ENCODE peak calls at places on chromosomes 5 and 9, in ten cellular contexts. M, J, I, U, A, T, L, W, H and Y are unnamed samples.

GRCh38 chr5:173291722-173292658 is 36.2 kb downstream of the STC2 start:
- DNase-seq in J (no peak), T (no peak), I (peak), H (no peak), M (no peak), W (no peak), A (no peak), U (peak), L (no peak), Y (peak)

GRCh38 chr9:105608685-105609598 is 51.0 kb downstream of the FKTN start:
- DNase-seq in W (no peak), A (no peak), L (no peak), U (peak), T (no peak), H (no peak), J (no peak), M (no peak), I (peak), Y (peak)

GRCh38 chr5:142181547-142182191 is 73.1 kb downstream of the NDFIP1 start:
- DNase-seq in A (no peak), M (no peak), W (no peak), T (no peak), L (no peak), H (no peak), I (no peak), J (no peak), U (no peak), Y (no peak)

GRCh38 chr9:91425270-91425669 is 1.6 kb upstream of the NFIL3 start:
- DNase-seq in L (no peak), A (no peak), W (no peak), I (no peak), T (no peak), J (no peak), H (no peak), U (peak), M (peak), Y (no peak)

GRCh38 chr5:35313296-35313695 is 83.0 kb upstream of the PRLR start:
- DNase-seq in U (peak), I (peak), H (no peak), M (no peak), L (no peak), W (no peak), A (no peak), J (no peak), T (no peak), Y (no peak)

GRCh38 chr5:109692011-109692410 is 2.3 kb downstream of the MAN2A1 start:
- DNase-seq in J (no peak), A (no peak), H (no peak), W (no peak), L (no peak), U (peak), M (peak), T (no peak), I (peak), Y (no peak)

GRCh38 chr5:148641735-148642134 is 12.6 kb downstream of the HTR4 start:
- DNase-seq in U (no peak), I (no peak), J (no peak), T (no peak), H (no peak), L (no peak), A (no peak), M (no peak), W (no peak), Y (no peak)

GRCh38 chr5:160462167-160462566 is 40.5 kb downstream of the PTTG1 start:
- DNase-seq in J (no peak), I (no peak), L (no peak), M (no peak), A (no peak), T (no peak), U (no peak), H (no peak), W (no peak), Y (no peak)

GRCh38 chr5:133894143-133894542 is 74.3 kb downstream of the C5orf15 start:
- DNase-seq in A (no peak), J (no peak), M (no peak), T (no peak), W (no peak), L (no peak), H (no peak), I (no peak), U (no peak), Y (no peak)

GRCh38 chr5:172530835-172531703 is 76.7 kb upstream of the SH3PXD2B start:
- DNase-seq in J (no peak), M (no peak), H (no peak), I (no peak), L (no peak), T (no peak), A (no peak), W (peak), U (no peak), Y (peak)

GRCh38 chr9:134600836-134601638 is 40.6 kb upstream of the COL5A1 start:
- DNase-seq in J (no peak), W (no peak), I (no peak), L (no peak), T (no peak), H (no peak), A (no peak), M (no peak), U (no peak), Y (no peak)

GRCh38 chr9:272251-273213 is 57.9 kb downstream of the DOCK8 start:
- DNase-seq in M (peak), W (no peak), T (peak), U (no peak), I (no peak), J (peak), L (no peak), H (no peak), A (no peak), Y (peak)

GRCh38 chr9:110472111-110472510 is 107.4 kb downstream of the SVEP1 start:
- DNase-seq in A (no peak), J (no peak), W (no peak), T (no peak), I (no peak), H (no peak), M (no peak), L (no peak), U (no peak), Y (no peak)

GRCh38 chr9:98962861-98963260 is 19.2 kb downstream of the COL15A1 start:
- DNase-seq in M (no peak), I (peak), L (no peak), A (no peak), J (no peak), T (no peak), W (no peak), H (no peak), U (no peak), Y (no peak)

GRCh38 chr5:154467655-154468354 is 10.2 kb downstream of the HAND1 start:
- DNase-seq in H (peak), A (peak), M (peak), U (peak), I (peak), J (peak), T (peak), W (peak), L (peak), Y (peak)

GRCh38 chr9:38066907-38067610 is 2.0 kb downstream of the SHB start:
- DNase-seq in T (peak), H (peak), I (peak), W (peak), U (no peak), A (no peak), J (peak), L (no peak), M (peak), Y (no peak)

GRCh38 chr9:121990600-121991304 is 102.4 kb downstream of the TTLL11 start:
- DNase-seq in W (no peak), L (no peak), H (no peak), I (no peak), T (no peak), J (no peak), U (no peak), A (no peak), M (no peak), Y (no peak)

GRCh38 chr9:135757356-135757755 is 55.4 kb downstream of the KCNT1 start:
- DNase-seq in L (no peak), T (no peak), J (no peak), A (no peak), H (no peak), I (no peak), U (no peak), M (no peak), W (no peak), Y (no peak)

GRCh38 chr5:16675747-16676255 is 59.0 kb upstream of the RETREG1 start:
- DNase-seq in U (no peak), J (no peak), A (no peak), T (no peak), I (no peak), W (no peak), H (no peak), L (no peak), M (no peak), Y (no peak)

GRCh38 chr5:116492776-116493175 is 81.8 kb downstream of the SEMA6A start:
- DNase-seq in J (no peak), A (no peak), T (no peak), L (no peak), M (no peak), W (no peak), H (no peak), I (no peak), U (no peak), Y (no peak)

GRCh38 chr9:36426945-36427344 is 26.9 kb upstream of the RNF38 start:
- DNase-seq in U (no peak), I (peak), J (no peak), L (no peak), H (no peak), T (no peak), A (no peak), M (no peak), W (no peak), Y (no peak)

GRCh38 chr5:149754481-149754880 is 24.4 kb downstream of the PPARGC1B start:
- DNase-seq in W (no peak), J (no peak), U (no peak), H (no peak), M (no peak), T (no peak), A (no peak), I (no peak), L (no peak), Y (no peak)

GRCh38 chr5:6737043-6737941 is 24.1 kb downstream of the TENT4A start:
- DNase-seq in A (no peak), L (no peak), M (no peak), I (no peak), H (no peak), U (no peak), W (peak), T (no peak), J (no peak), Y (peak)

GRCh38 chr5:136006767-136007251 is 22.0 kb upstream of the TGFBI start:
- DNase-seq in W (no peak), J (no peak), M (no peak), U (peak), H (no peak), T (no peak), A (no peak), I (peak), L (no peak), Y (no peak)

GRCh38 chr9:79902937-79903600 is 331.3 kb downstream of the TLE4 start:
- DNase-seq in J (no peak), I (no peak), H (no peak), U (no peak), W (no peak), M (no peak), T (no peak), L (no peak), A (no peak), Y (no peak)

GRCh38 chr9:74304598-74304997 is 192.5 kb upstream of the RORB start:
- DNase-seq in H (no peak), M (no peak), A (no peak), J (no peak), I (no peak), W (no peak), U (no peak), L (no peak), T (no peak), Y (no peak)

GRCh38 chr5:67032921-67033664 is 163.5 kb downstream of the CD180 start:
- DNase-seq in U (peak), T (no peak), J (no peak), A (no peak), I (peak), H (no peak), M (no peak), L (no peak), W (no peak), Y (no peak)

GRCh38 chr5:139975306-139975705 is 67.8 kb downstream of the NRG2 start:
- DNase-seq in U (no peak), I (no peak), A (no peak), M (no peak), W (no peak), T (no peak), L (no peak), J (no peak), H (no peak), Y (no peak)

GRCh38 chr9:136050706-136051567 is 44.2 kb downstream of the NACC2 start:
- DNase-seq in H (no peak), W (peak), J (no peak), U (no peak), L (peak), I (no peak), A (no peak), M (no peak), T (no peak), Y (peak)

GRCh38 chr9:131483319-131484050 is 19.2 kb upstream of the POMT1 start:
- DNase-seq in T (no peak), A (no peak), M (no peak), H (no peak), J (no peak), I (no peak), W (no peak), U (no peak), L (no peak), Y (no peak)

DNA sequence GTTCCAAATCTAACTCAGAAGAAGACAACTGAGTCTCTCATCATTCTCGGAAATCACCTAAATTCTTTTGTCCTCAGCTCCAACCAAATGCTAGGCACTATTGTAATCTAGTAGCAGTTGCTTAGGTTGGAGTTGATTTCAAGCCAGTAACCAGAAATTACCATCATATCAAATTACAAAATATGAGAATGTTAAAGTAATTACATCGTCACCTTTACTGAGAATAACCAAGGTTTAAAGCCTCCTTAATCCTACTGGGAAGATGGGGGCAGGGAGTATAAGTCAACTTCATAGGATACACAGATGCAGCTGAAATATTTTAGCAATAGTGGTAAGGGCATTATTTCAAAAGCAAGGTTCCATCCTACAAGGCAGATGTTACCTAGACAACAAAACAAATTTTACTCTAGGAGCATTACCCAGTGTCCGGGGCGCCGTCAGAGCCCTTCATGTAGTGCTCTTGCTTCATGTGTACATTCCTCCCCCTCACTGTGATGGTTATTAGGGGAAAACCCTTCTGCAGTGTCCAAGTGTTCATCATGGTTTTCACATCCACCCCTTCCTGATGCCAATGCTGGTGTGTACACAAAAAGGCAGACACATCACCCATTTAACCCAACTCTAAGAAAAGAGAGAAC is 19.5 kb downstream of the ERAP1 start:
- DNase-seq in I (peak), A (no peak), T (no peak), U (peak), J (no peak), L (no peak), M (peak), H (no peak), W (no peak), Y (no peak)
- TF ChIP-seq CTCF in I (no peak), A (no peak), T (no peak), U (no peak), J (no peak), L (no peak), M (no peak), H (no peak), W (no peak), Y (no peak)

DNA sequence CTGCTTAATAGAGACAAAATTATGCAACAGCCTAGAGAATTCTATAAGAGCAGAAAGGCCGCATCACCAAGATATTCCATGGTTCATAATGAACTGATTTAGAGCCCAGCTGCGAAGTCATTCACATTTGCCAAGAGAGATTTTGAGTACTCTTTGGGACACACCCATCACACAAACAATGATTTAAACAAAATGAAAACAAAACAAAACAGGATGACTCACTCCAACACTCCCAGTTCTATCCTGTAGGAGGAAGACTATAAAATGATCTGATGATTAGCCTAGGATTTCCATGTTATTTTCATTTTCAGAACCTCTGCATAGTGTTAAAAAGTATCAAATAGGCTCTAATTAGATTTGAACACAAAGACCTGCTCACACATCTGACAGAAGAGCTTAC is 145.8 kb upstream of the GNA14 start:
- DNase-seq in U (peak), L (no peak), J (no peak), H (no peak), M (no peak), A (no peak), T (no peak), W (no peak), I (peak), Y (no peak)
- TF ChIP-seq CTCF in U (peak), L (peak), J (no peak), H (peak), M (no peak), A (no peak), T (no peak), W (peak), I (peak), Y (no peak)

GRCh38 chr5:127741412-127741811 is 38.2 kb downstream of the CCDC192 start:
- DNase-seq in H (no peak), L (no peak), W (no peak), J (no peak), A (no peak), U (no peak), T (no peak), M (no peak), I (no peak), Y (no peak)

GRCh38 chr5:127746756-127747155 is 43.6 kb downstream of the CCDC192 start:
- DNase-seq in L (no peak), T (no peak), U (peak), J (no peak), W (no peak), A (no peak), M (no peak), I (peak), H (no peak), Y (no peak)
- TF ChIP-seq CTCF in L (peak), T (peak), U (peak), J (no peak), W (peak), A (peak), M (peak), I (peak), H (peak), Y (peak)

GRCh38 chr5:77774981-77775772 is 962 bp downstream of the TBCA start:
- DNase-seq in W (no peak), H (no peak), U (peak), M (peak), L (no peak), T (no peak), I (no peak), A (no peak), J (no peak), Y (no peak)

GRCh38 chr5:77777281-77777892 is 1.2 kb upstream of the TBCA start:
- DNase-seq in T (no peak), I (no peak), U (peak), W (no peak), J (no peak), A (no peak), M (peak), H (no peak), L (no peak), Y (no peak)

GRCh38 chr5:77777911-77778310 is 1.8 kb upstream of the TBCA start:
- DNase-seq in U (no peak), W (no peak), A (no peak), I (no peak), L (no peak), T (no peak), H (no peak), J (no peak), M (peak), Y (no peak)

GRCh38 chr5:77776606-77777206 is 567 bp upstream of the TBCA start:
- DNase-seq in I (no peak), J (no peak), L (no peak), A (no peak), M (no peak), U (no peak), T (no peak), W (no peak), H (no peak), Y (no peak)

GRCh38 chr5:77775773-77776605 is at the start of gene TBCA:
- DNase-seq in T (peak), U (peak), A (peak), M (peak), H (peak), L (peak), I (peak), J (peak), W (peak), Y (peak)
- TF ChIP-seq CTCF in T (no peak), U (no peak), A (peak), M (no peak), H (no peak), L (peak), I (no peak), J (no peak), W (peak), Y (no peak)

GRCh38 chr5:33992864-33993263 is 8.4 kb upstream of the SLC45A2 start:
- DNase-seq in L (no peak), T (no peak), J (no peak), U (no peak), H (no peak), A (no peak), M (no peak), W (no peak), I (no peak), Y (no peak)

GRCh38 chr5:33997331-33997983 is 10.4 kb downstream of the AMACR start:
- DNase-seq in L (no peak), J (no peak), I (peak), H (peak), A (no peak), T (peak), M (peak), U (peak), W (peak), Y (peak)

GRCh38 chr5:33999986-34000385 is 7.9 kb downstream of the AMACR start:
- DNase-seq in W (no peak), L (no peak), U (no peak), T (no peak), M (no peak), H (no peak), J (no peak), A (no peak), I (no peak), Y (no peak)

DNA sequence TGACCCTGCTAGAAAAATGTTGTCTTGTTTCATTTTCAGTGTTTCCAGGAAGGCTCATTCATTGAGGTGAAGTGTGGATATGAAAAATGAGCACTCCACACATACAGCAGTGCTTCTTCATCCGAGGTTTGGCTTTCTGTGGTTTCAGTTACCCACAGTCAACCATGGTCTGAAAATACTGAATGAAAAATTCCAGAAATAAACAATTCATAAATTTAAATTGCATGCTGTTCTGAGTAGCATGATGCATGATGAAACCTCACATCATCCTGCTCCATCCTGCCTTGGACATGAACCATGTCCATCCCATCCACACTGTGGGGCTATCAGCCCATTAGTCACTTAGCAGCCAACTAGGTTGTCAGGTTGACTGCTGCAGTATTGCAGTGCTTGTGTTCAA is 10.4 kb upstream of the SLC45A2 start:
- DNase-seq in L (no peak), J (no peak), M (peak), I (peak), T (no peak), W (no peak), A (no peak), U (peak), H (no peak), Y (no peak)
- TF ChIP-seq CTCF in L (no peak), J (no peak), M (no peak), I (no peak), T (no peak), W (no peak), A (no peak), U (peak), H (no peak), Y (no peak)

GRCh38 chr5:169195601-169196000 is 105.3 kb downstream of the SLIT3 start:
- DNase-seq in H (no peak), W (no peak), L (no peak), J (no peak), M (no peak), U (peak), T (no peak), I (peak), A (no peak), Y (no peak)

GRCh38 chr5:169201597-169201996 is 99.3 kb downstream of the SLIT3 start:
- DNase-seq in H (no peak), M (no peak), A (no peak), J (no peak), I (no peak), L (no peak), W (no peak), U (peak), T (no peak), Y (no peak)

GRCh38 chr5:169200086-169200778 is 100.7 kb downstream of the SLIT3 start:
- DNase-seq in L (no peak), W (no peak), H (no peak), T (no peak), U (no peak), M (no peak), I (no peak), A (no peak), J (no peak), Y (no peak)

GRCh38 chr5:169196059-169196458 is 104.9 kb downstream of the SLIT3 start:
- DNase-seq in J (no peak), M (no peak), T (no peak), A (no peak), W (no peak), L (no peak), I (no peak), U (peak), H (no peak), Y (no peak)

GRCh38 chr5:169197343-169197742 is 103.6 kb downstream of the SLIT3 start:
- DNase-seq in A (no peak), W (no peak), T (peak), M (no peak), L (no peak), I (no peak), U (no peak), J (no peak), H (no peak), Y (no peak)
- TF ChIP-seq CTCF in A (no peak), W (peak), T (no peak), M (no peak), L (no peak), I (no peak), U (no peak), J (no peak), H (peak), Y (no peak)

GRCh38 chr9:92656537-92656925 is 13.4 kb downstream of the IPPK start:
- DNase-seq in H (peak), M (no peak), T (no peak), W (no peak), A (no peak), J (no peak), I (no peak), L (no peak), U (no peak), Y (no peak)
- TF ChIP-seq CTCF in H (no peak), M (no peak), T (no peak), W (no peak), A (no peak), J (no peak), I (no peak), L (no peak), U (no peak), Y (no peak)